ENCODE peak calls at places on chromosomes 6 and 20, in five cellular contexts. X is HS-27A, Y is smooth muscle cell of the brain vasculature, M is GM23248, G is iPS DF 19.7. O is an unnamed sample.

GRCh38 chr6:137571854-137572253 is 77.7 kb upstream of the OLIG3 start:
- DNase-seq in X (peak; percentile 12), Y (no peak), M (peak; percentile 15), G (no peak), O (no peak)

GRCh38 chr6:37546141-37546871 is 46.6 kb upstream of the CCDC167 start:
- DNase-seq in X (no peak), Y (no peak), M (no peak), G (no peak), O (no peak)

GRCh38 chr20:24309596-24309995 is 159.8 kb upstream of the SYNDIG1 start:
- DNase-seq in X (no peak), Y (no peak), M (no peak), G (no peak), O (no peak)

GRCh38 chr6:53410508-53411258 is 61.9 kb upstream of the ELOVL5 start:
- DNase-seq in X (no peak), Y (peak; percentile 23), M (peak; percentile 67), G (no peak), O (peak; percentile 44)

GRCh38 chr6:116419069-116419468 is 42.1 kb upstream of the CALHM6 start:
- DNase-seq in X (no peak), Y (no peak), M (peak; percentile 58), G (no peak), O (no peak)

GRCh38 chr20:2750343-2751251 is 49.8 kb downstream of the CPXM1 start:
- DNase-seq in X (no peak), Y (peak; percentile 18), M (peak; percentile 76), G (peak; percentile 84), O (peak; percentile 72)

GRCh38 chr6:7086488-7086887 is 21.3 kb upstream of the RREB1 start:
- DNase-seq in X (no peak), Y (no peak), M (peak; percentile 61), G (no peak), O (peak; percentile 44)

GRCh38 chr6:166490671-166491500 is 95.6 kb downstream of the RAMACL start:
- DNase-seq in X (peak; percentile 79), Y (no peak), M (no peak), G (no peak), O (peak; percentile 19)

GRCh38 chr20:39795401-39796272 is 833.5 kb downstream of the DHX35 start:
- DNase-seq in X (no peak), Y (no peak), M (peak; percentile 71), G (no peak), O (no peak)

GRCh38 chr6:106106276-106107042 is 20.3 kb downstream of the PRDM1 start:
- DNase-seq in X (no peak), Y (no peak), M (no peak), G (no peak), O (no peak)

GRCh38 chr20:10680571-10680970 is 6.8 kb upstream of the JAG1 start:
- DNase-seq in X (no peak), Y (no peak), M (no peak), G (no peak), O (no peak)

O was measured in psoas muscle.